ENCODE peak calls at places on chromosomes 6 and 20, in nine cellular contexts. One of them, this sample, is unnamed.
A peak's percentile ranks its signal among the peaks of the same experiment; 100 is the strongest.

GRCh38 chr6:159852877-159853276 is 37.9 kb upstream of the MAS1 start:
- DNase-seq in suprapubic skin: no peak
- DNase-seq in ascending aorta: no peak
- DNase-seq in CD4-positive, CD25-positive, alpha-beta regulatory T cell: peak; percentile 21
- DNase-seq in astrocyte of the spinal cord: no peak
- DNase-seq in GM23248: peak; percentile 43
- DNase-seq in heart left ventricle: no peak
- DNase-seq in cardiac muscle cell: no peak
- DNase-seq in lung: no peak
- DNase-seq in this sample: no peak

GRCh38 chr6:134853111-134854055 is 96.5 kb downstream of the ALDH8A1 start:
- DNase-seq in cardiac muscle cell: peak; percentile 2
- DNase-seq in lung: no peak
- DNase-seq in ascending aorta: no peak
- DNase-seq in GM23248: peak; percentile 81
- DNase-seq in suprapubic skin: no peak
- DNase-seq in heart left ventricle: no peak
- DNase-seq in astrocyte of the spinal cord: peak; percentile 72
- DNase-seq in CD4-positive, CD25-positive, alpha-beta regulatory T cell: no peak
- DNase-seq in this sample: no peak

GRCh38 chr20:49319204-49319809 is 41.5 kb upstream of the ZNFX1 start:
- DNase-seq in suprapubic skin: no peak
- DNase-seq in astrocyte of the spinal cord: no peak
- DNase-seq in cardiac muscle cell: no peak
- DNase-seq in ascending aorta: no peak
- DNase-seq in lung: no peak
- DNase-seq in heart left ventricle: no peak
- DNase-seq in CD4-positive, CD25-positive, alpha-beta regulatory T cell: no peak
- DNase-seq in GM23248: no peak
- DNase-seq in this sample: no peak

GRCh38 chr20:57097245-57097935 is 169.1 kb downstream of the BMP7 start:
- DNase-seq in heart left ventricle: no peak
- DNase-seq in cardiac muscle cell: no peak
- DNase-seq in lung: no peak
- DNase-seq in ascending aorta: no peak
- DNase-seq in astrocyte of the spinal cord: no peak
- DNase-seq in GM23248: no peak
- DNase-seq in suprapubic skin: no peak
- DNase-seq in CD4-positive, CD25-positive, alpha-beta regulatory T cell: no peak
- DNase-seq in this sample: no peak

GRCh38 chr20:36543187-36544133 is 2.1 kb downstream of the MYL9 start:
- DNase-seq in astrocyte of the spinal cord: peak; percentile 68
- DNase-seq in suprapubic skin: peak; percentile 90
- DNase-seq in ascending aorta: peak; percentile 73
- DNase-seq in lung: no peak
- DNase-seq in cardiac muscle cell: no peak
- DNase-seq in heart left ventricle: peak; percentile 90
- DNase-seq in CD4-positive, CD25-positive, alpha-beta regulatory T cell: no peak
- DNase-seq in GM23248: peak; percentile 92
- DNase-seq in this sample: peak; percentile 88

GRCh38 chr20:41818369-41818768 is 200.2 kb upstream of the CHD6 start:
- DNase-seq in ascending aorta: no peak
- DNase-seq in astrocyte of the spinal cord: no peak
- DNase-seq in suprapubic skin: no peak
- DNase-seq in cardiac muscle cell: no peak
- DNase-seq in lung: no peak
- DNase-seq in heart left ventricle: no peak
- DNase-seq in CD4-positive, CD25-positive, alpha-beta regulatory T cell: no peak
- DNase-seq in GM23248: no peak
- DNase-seq in this sample: no peak

GRCh38 chr6:14292119-14292518 is 174.5 kb downstream of the CD83 start:
- DNase-seq in astrocyte of the spinal cord: no peak
- DNase-seq in ascending aorta: no peak
- DNase-seq in suprapubic skin: no peak
- DNase-seq in cardiac muscle cell: no peak
- DNase-seq in heart left ventricle: no peak
- DNase-seq in CD4-positive, CD25-positive, alpha-beta regulatory T cell: no peak
- DNase-seq in lung: no peak
- DNase-seq in GM23248: no peak
- DNase-seq in this sample: no peak

GRCh38 chr6:47426524-47427302 is 50.9 kb upstream of the CD2AP start:
- DNase-seq in astrocyte of the spinal cord: no peak
- DNase-seq in cardiac muscle cell: no peak
- DNase-seq in CD4-positive, CD25-positive, alpha-beta regulatory T cell: no peak
- DNase-seq in GM23248: no peak
- DNase-seq in suprapubic skin: no peak
- DNase-seq in ascending aorta: no peak
- DNase-seq in heart left ventricle: no peak
- DNase-seq in lung: no peak
- DNase-seq in this sample: no peak

GRCh38 chr6:71028236-71028876 is 71.5 kb upstream of the B3GAT2 start:
- DNase-seq in suprapubic skin: no peak
- DNase-seq in GM23248: no peak
- DNase-seq in CD4-positive, CD25-positive, alpha-beta regulatory T cell: no peak
- DNase-seq in astrocyte of the spinal cord: no peak
- DNase-seq in lung: no peak
- DNase-seq in heart left ventricle: no peak
- DNase-seq in cardiac muscle cell: no peak
- DNase-seq in ascending aorta: no peak
- DNase-seq in this sample: no peak

GRCh38 chr6:158047120-158047518 is 65.5 kb downstream of the SYNJ2 start:
- DNase-seq in heart left ventricle: peak; percentile 55
- DNase-seq in suprapubic skin: peak; percentile 60
- DNase-seq in lung: no peak
- DNase-seq in cardiac muscle cell: no peak
- DNase-seq in ascending aorta: no peak
- DNase-seq in CD4-positive, CD25-positive, alpha-beta regulatory T cell: peak; percentile 66
- DNase-seq in astrocyte of the spinal cord: peak; percentile 75
- DNase-seq in GM23248: peak; percentile 84
- DNase-seq in this sample: peak; percentile 65

GRCh38 chr6:109000289-109000688 is 94.4 kb downstream of the SESN1 start:
- DNase-seq in astrocyte of the spinal cord: no peak
- DNase-seq in suprapubic skin: no peak
- DNase-seq in lung: no peak
- DNase-seq in cardiac muscle cell: no peak
- DNase-seq in CD4-positive, CD25-positive, alpha-beta regulatory T cell: no peak
- DNase-seq in ascending aorta: no peak
- DNase-seq in heart left ventricle: no peak
- DNase-seq in GM23248: no peak
- DNase-seq in this sample: no peak

GRCh38 chr6:109002100-109002697 is 92.4 kb downstream of the SESN1 start:
- DNase-seq in GM23248: peak; percentile 88
- DNase-seq in CD4-positive, CD25-positive, alpha-beta regulatory T cell: no peak
- DNase-seq in heart left ventricle: no peak
- DNase-seq in astrocyte of the spinal cord: no peak
- DNase-seq in ascending aorta: no peak
- DNase-seq in cardiac muscle cell: no peak
- DNase-seq in suprapubic skin: no peak
- DNase-seq in lung: no peak
- DNase-seq in this sample: no peak

GRCh38 chr6:109002882-109003281 is 91.8 kb downstream of the SESN1 start:
- DNase-seq in cardiac muscle cell: no peak
- DNase-seq in heart left ventricle: no peak
- DNase-seq in suprapubic skin: no peak
- DNase-seq in lung: no peak
- DNase-seq in GM23248: no peak
- DNase-seq in ascending aorta: no peak
- DNase-seq in astrocyte of the spinal cord: no peak
- DNase-seq in CD4-positive, CD25-positive, alpha-beta regulatory T cell: no peak
- DNase-seq in this sample: no peak

GRCh38 chr6:108999428-108999827 is 95.2 kb downstream of the SESN1 start:
- DNase-seq in lung: no peak
- DNase-seq in ascending aorta: no peak
- DNase-seq in astrocyte of the spinal cord: no peak
- DNase-seq in GM23248: no peak
- DNase-seq in cardiac muscle cell: no peak
- DNase-seq in CD4-positive, CD25-positive, alpha-beta regulatory T cell: no peak
- DNase-seq in heart left ventricle: no peak
- DNase-seq in suprapubic skin: no peak
- DNase-seq in this sample: no peak

DNA sequence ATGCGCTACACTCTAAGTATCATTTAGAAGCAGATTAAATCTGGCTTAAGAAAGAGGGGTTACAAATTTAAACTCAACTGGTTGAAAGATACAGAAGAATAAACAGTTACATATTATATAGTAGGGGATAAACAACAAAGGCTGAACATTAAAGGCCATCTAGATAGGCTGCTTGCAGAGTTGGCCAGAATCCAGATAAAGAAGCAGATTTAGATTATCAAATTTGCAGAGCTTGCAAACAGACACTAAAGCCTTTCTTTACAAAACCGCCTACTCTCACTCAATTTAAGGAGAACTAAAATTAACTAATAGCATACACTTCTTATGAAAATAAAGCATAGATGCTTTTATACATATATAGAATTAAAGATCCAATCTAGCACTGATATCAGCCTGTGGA is 93.1 kb downstream of the SESN1 start:
- DNase-seq in astrocyte of the spinal cord: no peak
- DNase-seq in lung: no peak
- DNase-seq in GM23248: no peak
- DNase-seq in cardiac muscle cell: no peak
- DNase-seq in ascending aorta: no peak
- DNase-seq in CD4-positive, CD25-positive, alpha-beta regulatory T cell: no peak
- DNase-seq in heart left ventricle: no peak
- DNase-seq in suprapubic skin: no peak
- DNase-seq in this sample: no peak
- H3K4me3 ChIP-seq in astrocyte of the spinal cord: no peak overlapping the region
- H3K4me3 ChIP-seq in lung: no peak overlapping the region
- H3K4me3 ChIP-seq in GM23248: no peak overlapping the region
- H3K4me3 ChIP-seq in cardiac muscle cell: no peak overlapping the region
- H3K4me3 ChIP-seq in ascending aorta: no peak overlapping the region
- H3K4me3 ChIP-seq in CD4-positive, CD25-positive, alpha-beta regulatory T cell: no peak overlapping the region
- H3K4me3 ChIP-seq in heart left ventricle: no peak overlapping the region
- H3K4me3 ChIP-seq in suprapubic skin: no peak overlapping the region
- H3K4me3 ChIP-seq in this sample: peak overlapping the region; percentile 48

DNA sequence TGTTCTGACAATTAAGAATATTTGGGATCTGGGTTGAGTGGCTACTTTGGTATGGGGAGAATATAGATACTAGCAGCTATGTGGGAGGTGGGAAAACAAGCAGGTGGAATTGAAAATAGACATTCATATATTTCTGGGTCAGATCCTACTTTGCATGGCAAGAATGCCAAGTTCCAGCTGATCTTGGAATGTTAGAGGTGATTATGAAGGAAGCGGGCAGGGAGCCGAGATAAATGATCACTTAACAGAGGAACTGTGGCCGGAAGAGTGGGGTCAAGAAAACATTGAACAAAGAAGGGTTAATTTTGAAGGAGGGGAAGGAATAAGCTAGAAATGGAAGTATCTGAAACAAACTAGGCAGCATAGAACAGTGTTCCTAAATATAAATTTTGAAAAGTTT is 15.4 kb downstream of the PLCB1 start:
- DNase-seq in GM23248: no peak
- DNase-seq in astrocyte of the spinal cord: no peak
- DNase-seq in ascending aorta: no peak
- DNase-seq in cardiac muscle cell: no peak
- DNase-seq in lung: no peak
- DNase-seq in suprapubic skin: no peak
- DNase-seq in heart left ventricle: no peak
- DNase-seq in CD4-positive, CD25-positive, alpha-beta regulatory T cell: no peak
- DNase-seq in this sample: no peak
- H3K4me3 ChIP-seq in GM23248: no peak overlapping the region
- H3K4me3 ChIP-seq in astrocyte of the spinal cord: no peak overlapping the region
- H3K4me3 ChIP-seq in ascending aorta: no peak overlapping the region
- H3K4me3 ChIP-seq in cardiac muscle cell: no peak overlapping the region
- H3K4me3 ChIP-seq in lung: no peak overlapping the region
- H3K4me3 ChIP-seq in suprapubic skin: no peak overlapping the region
- H3K4me3 ChIP-seq in heart left ventricle: no peak overlapping the region
- H3K4me3 ChIP-seq in CD4-positive, CD25-positive, alpha-beta regulatory T cell: no peak overlapping the region
- H3K4me3 ChIP-seq in this sample: no peak overlapping the region

GRCh38 chr6:32836873-32837272 is 1.7 kb downstream of the TAP2 start:
- DNase-seq in GM23248: no peak
- DNase-seq in lung: no peak
- DNase-seq in astrocyte of the spinal cord: no peak
- DNase-seq in CD4-positive, CD25-positive, alpha-beta regulatory T cell: no peak
- DNase-seq in heart left ventricle: no peak
- DNase-seq in suprapubic skin: no peak
- DNase-seq in ascending aorta: no peak
- DNase-seq in cardiac muscle cell: no peak
- DNase-seq in this sample: no peak
- H3K4me3 ChIP-seq in GM23248: no peak overlapping the region
- H3K4me3 ChIP-seq in lung: no peak overlapping the region
- H3K4me3 ChIP-seq in astrocyte of the spinal cord: no peak overlapping the region
- H3K4me3 ChIP-seq in CD4-positive, CD25-positive, alpha-beta regulatory T cell: peak overlapping the region; percentile 87
- H3K4me3 ChIP-seq in heart left ventricle: no peak overlapping the region
- H3K4me3 ChIP-seq in suprapubic skin: no peak overlapping the region
- H3K4me3 ChIP-seq in ascending aorta: no peak overlapping the region
- H3K4me3 ChIP-seq in cardiac muscle cell: no peak overlapping the region
- H3K4me3 ChIP-seq in this sample: no peak overlapping the region

GRCh38 chr6:64012351-64013060 is 376.9 kb downstream of the PHF3 start:
- DNase-seq in suprapubic skin: no peak
- DNase-seq in GM23248: peak; percentile 45
- DNase-seq in heart left ventricle: no peak
- DNase-seq in astrocyte of the spinal cord: peak; percentile 59
- DNase-seq in CD4-positive, CD25-positive, alpha-beta regulatory T cell: no peak
- DNase-seq in lung: no peak
- DNase-seq in ascending aorta: no peak
- DNase-seq in cardiac muscle cell: peak; percentile 64
- DNase-seq in this sample: no peak
- H3K4me3 ChIP-seq in suprapubic skin: no peak overlapping the region
- H3K4me3 ChIP-seq in GM23248: no peak overlapping the region
- H3K4me3 ChIP-seq in heart left ventricle: no peak overlapping the region
- H3K4me3 ChIP-seq in astrocyte of the spinal cord: no peak overlapping the region
- H3K4me3 ChIP-seq in CD4-positive, CD25-positive, alpha-beta regulatory T cell: no peak overlapping the region
- H3K4me3 ChIP-seq in lung: no peak overlapping the region
- H3K4me3 ChIP-seq in ascending aorta: no peak overlapping the region
- H3K4me3 ChIP-seq in cardiac muscle cell: no peak overlapping the region
- H3K4me3 ChIP-seq in this sample: no peak overlapping the region

GRCh38 chr20:34708621-34709043 is 4.5 kb downstream of the TP53INP2 start:
- DNase-seq in suprapubic skin: no peak
- DNase-seq in ascending aorta: no peak
- DNase-seq in heart left ventricle: peak; percentile 75
- DNase-seq in GM23248: peak; percentile 56
- DNase-seq in cardiac muscle cell: peak; percentile 47
- DNase-seq in lung: peak; percentile 38
- DNase-seq in CD4-positive, CD25-positive, alpha-beta regulatory T cell: peak; percentile 65
- DNase-seq in astrocyte of the spinal cord: peak; percentile 36
- DNase-seq in this sample: peak; percentile 58
- H3K4me3 ChIP-seq in suprapubic skin: peak overlapping the region; percentile 59
- H3K4me3 ChIP-seq in ascending aorta: peak overlapping the region; percentile 76
- H3K4me3 ChIP-seq in heart left ventricle: peak overlapping the region; percentile 62
- H3K4me3 ChIP-seq in GM23248: peak overlapping the region; percentile 91
- H3K4me3 ChIP-seq in cardiac muscle cell: peak overlapping the region; percentile 74
- H3K4me3 ChIP-seq in lung: peak overlapping the region; percentile 60
- H3K4me3 ChIP-seq in CD4-positive, CD25-positive, alpha-beta regulatory T cell: no peak overlapping the region
- H3K4me3 ChIP-seq in astrocyte of the spinal cord: peak overlapping the region; percentile 50
- H3K4me3 ChIP-seq in this sample: peak overlapping the region; percentile 81

GRCh38 chr6:156601821-156602301 is 175.3 kb upstream of the ARID1B start:
- DNase-seq in ascending aorta: no peak
- DNase-seq in lung: no peak
- DNase-seq in GM23248: no peak
- DNase-seq in heart left ventricle: no peak
- DNase-seq in CD4-positive, CD25-positive, alpha-beta regulatory T cell: no peak
- DNase-seq in suprapubic skin: no peak
- DNase-seq in cardiac muscle cell: no peak
- DNase-seq in astrocyte of the spinal cord: no peak
- DNase-seq in this sample: no peak
- H3K4me3 ChIP-seq in ascending aorta: no peak overlapping the region
- H3K4me3 ChIP-seq in lung: no peak overlapping the region
- H3K4me3 ChIP-seq in GM23248: no peak overlapping the region
- H3K4me3 ChIP-seq in heart left ventricle: no peak overlapping the region
- H3K4me3 ChIP-seq in CD4-positive, CD25-positive, alpha-beta regulatory T cell: no peak overlapping the region
- H3K4me3 ChIP-seq in suprapubic skin: no peak overlapping the region
- H3K4me3 ChIP-seq in cardiac muscle cell: no peak overlapping the region
- H3K4me3 ChIP-seq in astrocyte of the spinal cord: no peak overlapping the region
- H3K4me3 ChIP-seq in this sample: no peak overlapping the region